ENCODE peak calls at places on chromosomes 4 and X, in eight cellular contexts. D, J, B, E, G, Q, U and S are unnamed samples.

GRCh38 chr4:51901363-51901762 is 58.4 kb downstream of the DCUN1D4 start:
- DNase-seq in E (no peak), D (no peak), Q (no peak), B (no peak), J (no peak), U (no peak), G (no peak), S (no peak)

GRCh38 chr4:14265651-14266050 is 638.1 kb upstream of the BOD1L1 start:
- DNase-seq in D (no peak), Q (no peak), B (no peak), E (no peak), J (no peak), G (no peak), U (no peak), S (no peak)

GRCh38 chr4:151418385-151418784 is 9.4 kb downstream of the FHIP1A start:
- DNase-seq in D (no peak), U (no peak), Q (no peak), J (no peak), G (peak; percentile 84), E (peak; percentile 53), B (peak; percentile 70), S (no peak)

GRCh38 chr4:38313999-38314561 is 349.9 kb upstream of the KLF3 start:
- DNase-seq in D (no peak), E (no peak), G (peak; percentile 46), Q (no peak), B (peak; percentile 70), J (no peak), U (no peak), S (no peak)

GRCh38 chr4:158446106-158446505 is 75.6 kb upstream of the RXFP1 start:
- DNase-seq in J (no peak), D (no peak), B (peak; percentile 94), G (peak; percentile 79), Q (no peak), E (no peak), U (no peak), S (no peak)

GRCh38 chrX:152658302-152658701 is 20.6 kb downstream of the GABRQ start:
- DNase-seq in D (no peak), G (no peak), U (no peak), B (no peak), E (no peak), Q (no peak), J (peak; percentile 21), S (no peak)

GRCh38 chrX:49155243-49155899 is 7.2 kb upstream of the MAGIX start:
- DNase-seq in U (no peak), D (peak; percentile 45), G (peak; percentile 58), B (peak; percentile 72), J (no peak), E (peak; percentile 62), Q (no peak), S (no peak)

GRCh38 chr4:78747328-78747946 is 28.7 kb upstream of the BMP2K start:
- DNase-seq in Q (no peak), J (no peak), E (no peak), U (no peak), D (no peak), G (peak; percentile 92), B (peak; percentile 57), S (no peak)

GRCh38 chrX:46573331-46573895 is at the start of gene CHST7:
- DNase-seq in B (peak; percentile 67), U (peak; percentile 76), Q (peak; percentile 74), E (peak; percentile 46), G (peak; percentile 52), J (no peak), D (peak; percentile 83), S (peak; percentile 6)

GRCh38 chr4:27088491-27088890 is 227.8 kb downstream of the STIM2 start:
- DNase-seq in Q (no peak), G (no peak), B (no peak), U (no peak), E (no peak), J (no peak), D (no peak), S (no peak)

GRCh38 chr4:184958127-184958806 is 60.0 kb upstream of the HELT start:
- DNase-seq in D (no peak), E (no peak), G (no peak), Q (no peak), J (no peak), U (no peak), B (no peak), S (no peak)

GRCh38 chr4:44425614-44426208 is 22.9 kb downstream of the KCTD8 start:
- DNase-seq in G (peak; percentile 2), E (no peak), Q (peak; percentile 11), D (no peak), B (peak; percentile 4), U (no peak), J (no peak), S (no peak)

GRCh38 chr4:44446801-44447562 is 1.6 kb downstream of the KCTD8 start:
- DNase-seq in B (no peak), E (no peak), Q (no peak), D (no peak), U (no peak), G (no peak), J (no peak), S (no peak)

DNA sequence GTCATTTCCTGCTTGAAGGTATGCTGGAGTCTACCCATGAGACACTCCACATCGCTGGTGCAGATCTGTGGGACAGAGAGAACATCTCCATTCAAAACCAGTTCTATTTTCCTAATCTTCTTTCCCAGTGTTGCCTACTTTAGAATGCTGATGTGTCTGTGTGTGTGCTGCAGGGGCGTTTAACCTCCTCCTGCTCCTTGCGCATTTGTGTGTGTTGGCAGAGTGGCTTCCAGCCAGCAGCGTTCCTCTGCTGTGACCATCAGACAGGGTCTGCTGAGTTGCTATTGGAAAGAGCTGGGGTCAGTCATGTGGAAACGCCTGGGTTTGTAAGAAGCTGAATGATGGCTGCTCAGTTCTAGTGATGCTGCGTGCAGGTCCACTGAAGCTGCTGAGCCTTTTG is 223.6 kb downstream of the RBMX2 start:
- DNase-seq in B (no peak), D (no peak), U (no peak), J (no peak), G (no peak), Q (peak; percentile 51), E (no peak), S (no peak)
- H3K27me3 ChIP-seq in B (no peaks in the 10 kb centered on the region), D (no peaks in the 10 kb centered on the region), U (no peaks in the 10 kb centered on the region), J (no peaks in the 10 kb centered on the region), G (no peaks in the 10 kb centered on the region), Q (no peaks in the 10 kb centered on the region), E (no peaks in the 10 kb centered on the region), S (no peaks in the 10 kb centered on the region)

GRCh38 chrX:12950851-12951589 is 23.9 kb upstream of the TMSB4X start:
- DNase-seq in D (no peak), B (no peak), G (no peak), U (no peak), E (no peak), Q (peak; percentile 53), J (no peak), S (no peak)

GRCh38 chrX:12948495-12948894 is 26.4 kb upstream of the TMSB4X start:
- DNase-seq in E (no peak), Q (no peak), D (no peak), G (no peak), U (no peak), J (no peak), B (no peak), S (no peak)

GRCh38 chrX:12949927-12950656 is 24.8 kb upstream of the TMSB4X start:
- DNase-seq in D (peak; percentile 82), U (peak; percentile 91), B (peak; percentile 92), G (peak; percentile 92), E (no peak), Q (no peak), J (no peak), S (peak; percentile 54)

GRCh38 chrX:12947545-12948235 is 27.2 kb upstream of the TMSB4X start:
- DNase-seq in B (no peak), J (no peak), E (no peak), Q (no peak), D (no peak), U (no peak), G (no peak), S (no peak)

GRCh38 chrX:12949205-12949926 is 25.5 kb upstream of the TMSB4X start:
- DNase-seq in U (no peak), G (peak; percentile 41), D (no peak), E (no peak), J (no peak), B (no peak), Q (no peak), S (no peak)
- H3K4me1 ChIP-seq in U (no peaks in the 10 kb centered on the region), G (peaks cover 14% of the 10 kb centered on the region), D (no peaks in the 10 kb centered on the region), E (peaks cover 11% of the 10 kb centered on the region), J (peaks cover 19% of the 10 kb centered on the region), B (peaks cover 6% of the 10 kb centered on the region), Q (peaks cover 5% of the 10 kb centered on the region), S (peaks cover 15% of the 10 kb centered on the region)

GRCh38 chrX:38462257-38462656 is 99.1 kb upstream of the TSPAN7 start:
- DNase-seq in Q (no peak), B (no peak), E (no peak), D (no peak), J (no peak), G (no peak), U (no peak), S (no peak)

GRCh38 chrX:38452603-38453002 is 100.2 kb downstream of the OTC start:
- DNase-seq in G (no peak), U (no peak), B (no peak), Q (no peak), D (no peak), J (no peak), E (no peak), S (no peak)

DNA sequence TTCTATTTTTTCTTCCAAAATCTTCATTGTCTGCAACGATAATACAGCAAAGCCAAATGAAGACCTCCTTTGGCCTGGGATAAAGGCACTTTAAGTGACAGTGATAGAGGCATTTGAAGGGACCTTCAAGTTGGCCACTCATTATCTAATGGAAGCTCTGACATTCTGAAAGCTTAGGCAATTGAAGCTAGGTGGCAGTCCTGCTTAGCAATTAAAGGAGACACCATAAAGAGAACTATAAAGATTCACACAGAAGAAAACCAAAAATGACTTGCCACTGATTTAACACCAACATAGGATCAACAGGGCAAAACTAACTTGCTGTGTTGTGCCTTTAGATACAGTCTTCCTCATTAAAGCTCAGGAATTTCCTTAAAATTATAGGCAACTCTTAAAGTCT is 103.3 kb upstream of the TSPAN7 start:
- DNase-seq in E (no peak), B (no peak), Q (no peak), U (no peak), D (no peak), J (no peak), G (no peak), S (no peak)
- TF ChIP-seq CTCF in E (no peak), B (no peak), Q (peak; percentile 36), U (no peak), D (peak; percentile 13), J (no peak), G (no peak), S (no peak)

DNA sequence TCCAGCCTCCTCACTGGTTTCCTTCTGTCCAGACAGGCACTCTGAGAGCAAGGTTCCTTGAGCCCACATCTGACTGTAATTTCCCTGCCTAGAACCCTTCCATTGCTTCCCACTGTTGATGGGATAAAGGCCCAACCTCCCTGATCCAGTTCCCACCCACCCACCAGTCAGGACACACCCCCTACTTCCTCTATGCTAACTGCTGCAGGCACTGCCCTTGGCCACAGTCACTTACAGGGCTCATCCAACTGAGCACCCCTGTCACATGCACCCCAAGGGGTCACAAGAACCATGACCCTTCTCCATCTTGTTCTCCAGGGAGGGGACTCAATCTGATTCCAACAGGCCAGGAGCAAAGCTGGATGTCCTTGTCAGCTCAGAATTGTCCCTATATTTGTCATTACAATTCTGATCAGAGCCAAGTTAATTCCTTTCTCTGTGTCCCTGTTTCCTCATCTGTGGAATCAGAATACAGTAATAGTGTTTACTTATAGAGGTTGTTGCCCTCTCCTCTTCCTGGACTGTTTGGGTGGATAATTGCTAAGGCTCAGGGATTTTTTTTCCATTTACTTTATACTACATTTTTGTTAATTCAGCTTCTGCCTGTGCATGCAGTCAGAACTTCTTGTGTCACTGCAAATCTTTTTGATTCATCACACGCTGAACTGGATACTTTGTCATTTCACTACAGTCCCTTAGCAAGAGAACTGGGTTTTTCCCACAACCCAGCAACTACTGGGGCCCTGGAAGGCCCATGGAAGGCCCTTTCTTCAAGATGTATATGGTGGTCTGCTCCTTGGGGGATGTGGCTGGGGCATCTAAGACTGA is 105.6 kb upstream of the MAMLD1 start:
- DNase-seq in D (no peak), U (no peak), G (no peak), Q (no peak), B (no peak), E (no peak), J (peak; percentile 37), S (no peak)
- H3K27me3 ChIP-seq in D (no peaks in the 10 kb centered on the region), U (no peaks in the 10 kb centered on the region), G (peaks cover 4% of the 10 kb centered on the region), Q (no peaks in the 10 kb centered on the region), B (no peaks in the 10 kb centered on the region), E (no peaks in the 10 kb centered on the region), J (no peaks in the 10 kb centered on the region), S (no peaks in the 10 kb centered on the region)